ENCODE peak calls at places on chromosomes 13 and 19, in nine cellular contexts. One of them, this sample, is unnamed.

GRCh38 chr19:5452594-5453565 is 2.3 kb upstream of the ZNRF4 start:
- DNase-seq in mesothelial cell of epicardium: no peak
- DNase-seq in tibial artery: no peak
- DNase-seq in CD4-positive, alpha-beta T cell: no peak
- DNase-seq in ascending aorta: no peak
- DNase-seq in WTC11: no peak
- DNase-seq in cardiac muscle cell: no peak
- DNase-seq in cardiac fibroblast: peak
- DNase-seq in A673: peak
- DNase-seq in this sample: no peak

GRCh38 chr13:83151308-83151660 is 731.0 kb downstream of the SLITRK1 start:
- DNase-seq in A673: no peak
- DNase-seq in cardiac muscle cell: no peak
- DNase-seq in cardiac fibroblast: peak
- DNase-seq in WTC11: no peak
- DNase-seq in mesothelial cell of epicardium: no peak
- DNase-seq in CD4-positive, alpha-beta T cell: no peak
- DNase-seq in ascending aorta: no peak
- DNase-seq in tibial artery: no peak
- DNase-seq in this sample: no peak

GRCh38 chr13:29703421-29703820 is 107.9 kb upstream of the SLC7A1 start:
- DNase-seq in WTC11: no peak
- DNase-seq in tibial artery: no peak
- DNase-seq in ascending aorta: no peak
- DNase-seq in cardiac fibroblast: no peak
- DNase-seq in CD4-positive, alpha-beta T cell: no peak
- DNase-seq in A673: no peak
- DNase-seq in mesothelial cell of epicardium: no peak
- DNase-seq in cardiac muscle cell: no peak
- DNase-seq in this sample: no peak

GRCh38 chr19:16190736-16191135 is 5.5 kb downstream of the FAM32A start:
- DNase-seq in mesothelial cell of epicardium: no peak
- DNase-seq in A673: no peak
- DNase-seq in cardiac muscle cell: no peak
- DNase-seq in WTC11: no peak
- DNase-seq in cardiac fibroblast: no peak
- DNase-seq in CD4-positive, alpha-beta T cell: no peak
- DNase-seq in ascending aorta: no peak
- DNase-seq in tibial artery: no peak
- DNase-seq in this sample: no peak

GRCh38 chr13:49649244-49649962 is 21.1 kb downstream of the ARL11 start:
- DNase-seq in A673: peak
- DNase-seq in ascending aorta: no peak
- DNase-seq in cardiac fibroblast: peak
- DNase-seq in cardiac muscle cell: peak
- DNase-seq in CD4-positive, alpha-beta T cell: no peak
- DNase-seq in WTC11: no peak
- DNase-seq in mesothelial cell of epicardium: no peak
- DNase-seq in tibial artery: no peak
- DNase-seq in this sample: no peak

GRCh38 chr13:110306340-110306959 is 507 bp downstream of the COL4A1 start:
- DNase-seq in tibial artery: no peak
- DNase-seq in CD4-positive, alpha-beta T cell: no peak
- DNase-seq in A673: peak
- DNase-seq in WTC11: peak
- DNase-seq in ascending aorta: peak
- DNase-seq in cardiac muscle cell: peak
- DNase-seq in cardiac fibroblast: peak
- DNase-seq in mesothelial cell of epicardium: peak
- DNase-seq in this sample: no peak

GRCh38 chr19:4910594-4911273 is 1.4 kb downstream of the UHRF1 start:
- DNase-seq in WTC11: no peak
- DNase-seq in tibial artery: no peak
- DNase-seq in ascending aorta: no peak
- DNase-seq in cardiac muscle cell: no peak
- DNase-seq in cardiac fibroblast: peak
- DNase-seq in A673: peak
- DNase-seq in CD4-positive, alpha-beta T cell: no peak
- DNase-seq in mesothelial cell of epicardium: no peak
- DNase-seq in this sample: no peak

GRCh38 chr13:37878496-37878895 is 8.9 kb upstream of the TRPC4 start:
- DNase-seq in tibial artery: no peak
- DNase-seq in CD4-positive, alpha-beta T cell: no peak
- DNase-seq in mesothelial cell of epicardium: no peak
- DNase-seq in cardiac fibroblast: peak
- DNase-seq in ascending aorta: no peak
- DNase-seq in cardiac muscle cell: no peak
- DNase-seq in WTC11: no peak
- DNase-seq in A673: no peak
- DNase-seq in this sample: no peak

GRCh38 chr19:15934332-15935078 is at the start of gene CYP4F11:
- DNase-seq in cardiac muscle cell: no peak
- DNase-seq in CD4-positive, alpha-beta T cell: no peak
- DNase-seq in WTC11: no peak
- DNase-seq in ascending aorta: peak
- DNase-seq in cardiac fibroblast: no peak
- DNase-seq in tibial artery: peak
- DNase-seq in mesothelial cell of epicardium: no peak
- DNase-seq in A673: peak
- DNase-seq in this sample: no peak

GRCh38 chr13:113490496-113491417 is at the start of gene DCUN1D2:
- DNase-seq in cardiac muscle cell: peak
- DNase-seq in tibial artery: peak
- DNase-seq in CD4-positive, alpha-beta T cell: peak
- DNase-seq in cardiac fibroblast: peak
- DNase-seq in A673: peak
- DNase-seq in mesothelial cell of epicardium: peak
- DNase-seq in ascending aorta: peak
- DNase-seq in WTC11: peak
- DNase-seq in this sample: peak

GRCh38 chr13:113488283-113488682 is 2.2 kb downstream of the DCUN1D2 start:
- DNase-seq in CD4-positive, alpha-beta T cell: no peak
- DNase-seq in cardiac fibroblast: no peak
- DNase-seq in mesothelial cell of epicardium: no peak
- DNase-seq in ascending aorta: no peak
- DNase-seq in A673: no peak
- DNase-seq in cardiac muscle cell: no peak
- DNase-seq in WTC11: no peak
- DNase-seq in tibial artery: no peak
- DNase-seq in this sample: no peak

GRCh38 chr13:113491418-113491883 is 940 bp upstream of the DCUN1D2 start:
- DNase-seq in cardiac muscle cell: peak
- DNase-seq in cardiac fibroblast: peak
- DNase-seq in A673: peak
- DNase-seq in tibial artery: no peak
- DNase-seq in CD4-positive, alpha-beta T cell: no peak
- DNase-seq in ascending aorta: no peak
- DNase-seq in WTC11: peak
- DNase-seq in mesothelial cell of epicardium: peak
- DNase-seq in this sample: no peak

GRCh38 chr13:113489549-113490495 is 689 bp downstream of the DCUN1D2 start:
- DNase-seq in WTC11: peak
- DNase-seq in cardiac muscle cell: peak
- DNase-seq in cardiac fibroblast: peak
- DNase-seq in mesothelial cell of epicardium: peak
- DNase-seq in ascending aorta: no peak
- DNase-seq in CD4-positive, alpha-beta T cell: peak
- DNase-seq in tibial artery: no peak
- DNase-seq in A673: peak
- DNase-seq in this sample: no peak

GRCh38 chr13:113489171-113489548 is 1.4 kb downstream of the DCUN1D2 start:
- DNase-seq in cardiac muscle cell: peak
- DNase-seq in CD4-positive, alpha-beta T cell: no peak
- DNase-seq in A673: no peak
- DNase-seq in WTC11: peak
- DNase-seq in cardiac fibroblast: no peak
- DNase-seq in ascending aorta: no peak
- DNase-seq in tibial artery: no peak
- DNase-seq in mesothelial cell of epicardium: no peak
- DNase-seq in this sample: no peak
- TF ChIP-seq CTCF in cardiac muscle cell: peak
- TF ChIP-seq CTCF in CD4-positive, alpha-beta T cell: no peak
- TF ChIP-seq CTCF in A673: no peak
- TF ChIP-seq CTCF in WTC11: no peak
- TF ChIP-seq CTCF in cardiac fibroblast: no peak
- TF ChIP-seq CTCF in ascending aorta: no peak
- TF ChIP-seq CTCF in tibial artery: no peak
- TF ChIP-seq CTCF in mesothelial cell of epicardium: no peak
- TF ChIP-seq CTCF in this sample: no peak

GRCh38 chr13:44694842-44695241 is 118.7 kb upstream of the TSC22D1 start:
- DNase-seq in mesothelial cell of epicardium: no peak
- DNase-seq in cardiac muscle cell: no peak
- DNase-seq in WTC11: no peak
- DNase-seq in ascending aorta: no peak
- DNase-seq in tibial artery: no peak
- DNase-seq in A673: no peak
- DNase-seq in CD4-positive, alpha-beta T cell: no peak
- DNase-seq in cardiac fibroblast: no peak
- DNase-seq in this sample: no peak

GRCh38 chr13:44690376-44690775 is 114.2 kb upstream of the TSC22D1 start:
- DNase-seq in tibial artery: no peak
- DNase-seq in cardiac fibroblast: no peak
- DNase-seq in cardiac muscle cell: no peak
- DNase-seq in A673: no peak
- DNase-seq in CD4-positive, alpha-beta T cell: no peak
- DNase-seq in mesothelial cell of epicardium: no peak
- DNase-seq in ascending aorta: no peak
- DNase-seq in WTC11: no peak
- DNase-seq in this sample: no peak

GRCh38 chr13:44693156-44693826 is 117.2 kb upstream of the TSC22D1 start:
- DNase-seq in mesothelial cell of epicardium: no peak
- DNase-seq in WTC11: no peak
- DNase-seq in tibial artery: no peak
- DNase-seq in cardiac muscle cell: no peak
- DNase-seq in A673: no peak
- DNase-seq in cardiac fibroblast: no peak
- DNase-seq in ascending aorta: no peak
- DNase-seq in CD4-positive, alpha-beta T cell: no peak
- DNase-seq in this sample: no peak

GRCh38 chr13:44695520-44695919 is 119.4 kb upstream of the TSC22D1 start:
- DNase-seq in cardiac muscle cell: no peak
- DNase-seq in mesothelial cell of epicardium: no peak
- DNase-seq in CD4-positive, alpha-beta T cell: no peak
- DNase-seq in cardiac fibroblast: no peak
- DNase-seq in tibial artery: no peak
- DNase-seq in ascending aorta: no peak
- DNase-seq in WTC11: no peak
- DNase-seq in A673: no peak
- DNase-seq in this sample: no peak

GRCh38 chr13:44692173-44692713 is 116.1 kb upstream of the TSC22D1 start:
- DNase-seq in tibial artery: no peak
- DNase-seq in cardiac muscle cell: no peak
- DNase-seq in WTC11: no peak
- DNase-seq in mesothelial cell of epicardium: no peak
- DNase-seq in A673: peak
- DNase-seq in CD4-positive, alpha-beta T cell: no peak
- DNase-seq in ascending aorta: no peak
- DNase-seq in cardiac fibroblast: no peak
- DNase-seq in this sample: no peak
- TF ChIP-seq CTCF in tibial artery: no peak
- TF ChIP-seq CTCF in cardiac muscle cell: no peak
- TF ChIP-seq CTCF in WTC11: no peak
- TF ChIP-seq CTCF in mesothelial cell of epicardium: no peak
- TF ChIP-seq CTCF in A673: no peak
- TF ChIP-seq CTCF in CD4-positive, alpha-beta T cell: no peak
- TF ChIP-seq CTCF in ascending aorta: no peak
- TF ChIP-seq CTCF in cardiac fibroblast: no peak
- TF ChIP-seq CTCF in this sample: no peak

DNA sequence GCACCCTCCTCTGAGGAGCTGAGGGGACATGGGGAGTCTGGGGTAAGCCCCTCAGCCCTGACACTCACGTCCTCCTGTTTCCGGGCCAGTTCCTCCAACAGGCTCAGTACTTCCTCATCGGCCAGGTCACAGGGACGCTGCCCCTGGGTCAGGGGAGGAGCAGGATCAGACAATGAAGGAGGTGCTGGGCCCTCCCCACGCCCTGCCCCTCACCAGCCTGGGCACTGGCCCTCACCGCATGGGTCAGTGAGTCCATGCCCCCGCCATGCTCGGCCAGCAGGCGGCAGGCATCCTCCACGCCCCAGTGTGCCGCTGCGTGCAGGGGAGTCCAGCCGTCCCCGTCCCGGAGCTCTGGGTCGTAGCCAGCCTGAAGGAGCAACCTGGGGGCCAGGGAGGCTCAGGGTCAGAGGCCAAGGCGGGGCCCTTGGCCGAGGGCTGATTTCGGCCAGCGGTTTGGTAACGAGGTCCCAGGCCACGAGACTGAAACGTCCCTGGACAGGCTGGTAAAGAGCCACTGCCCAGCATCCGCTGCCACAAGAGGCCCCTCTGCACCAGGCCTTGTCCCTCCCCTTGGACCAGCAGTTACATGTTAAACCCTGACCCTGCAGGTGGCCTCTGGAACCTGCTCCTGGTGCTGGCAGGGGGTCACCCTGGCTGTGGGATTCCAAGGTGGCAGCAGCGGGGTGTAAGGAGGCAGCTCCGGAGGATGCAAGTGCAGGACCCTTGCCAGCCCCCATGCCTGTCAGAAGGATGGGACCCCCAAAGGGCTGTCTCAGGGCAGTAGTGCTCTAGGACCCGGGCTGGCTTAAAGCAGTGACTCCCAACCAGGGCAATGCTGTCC is 18.5 kb downstream of the PPP1R12C start:
- DNase-seq in cardiac muscle cell: no peak
- DNase-seq in ascending aorta: no peak
- DNase-seq in A673: no peak
- DNase-seq in mesothelial cell of epicardium: no peak
- DNase-seq in cardiac fibroblast: no peak
- DNase-seq in tibial artery: no peak
- DNase-seq in CD4-positive, alpha-beta T cell: no peak
- DNase-seq in WTC11: no peak
- DNase-seq in this sample: no peak
- TF ChIP-seq CTCF in cardiac muscle cell: no peak
- TF ChIP-seq CTCF in ascending aorta: no peak
- TF ChIP-seq CTCF in A673: no peak
- TF ChIP-seq CTCF in mesothelial cell of epicardium: no peak
- TF ChIP-seq CTCF in cardiac fibroblast: peak
- TF ChIP-seq CTCF in tibial artery: no peak
- TF ChIP-seq CTCF in CD4-positive, alpha-beta T cell: no peak
- TF ChIP-seq CTCF in WTC11: peak
- TF ChIP-seq CTCF in this sample: no peak

DNA sequence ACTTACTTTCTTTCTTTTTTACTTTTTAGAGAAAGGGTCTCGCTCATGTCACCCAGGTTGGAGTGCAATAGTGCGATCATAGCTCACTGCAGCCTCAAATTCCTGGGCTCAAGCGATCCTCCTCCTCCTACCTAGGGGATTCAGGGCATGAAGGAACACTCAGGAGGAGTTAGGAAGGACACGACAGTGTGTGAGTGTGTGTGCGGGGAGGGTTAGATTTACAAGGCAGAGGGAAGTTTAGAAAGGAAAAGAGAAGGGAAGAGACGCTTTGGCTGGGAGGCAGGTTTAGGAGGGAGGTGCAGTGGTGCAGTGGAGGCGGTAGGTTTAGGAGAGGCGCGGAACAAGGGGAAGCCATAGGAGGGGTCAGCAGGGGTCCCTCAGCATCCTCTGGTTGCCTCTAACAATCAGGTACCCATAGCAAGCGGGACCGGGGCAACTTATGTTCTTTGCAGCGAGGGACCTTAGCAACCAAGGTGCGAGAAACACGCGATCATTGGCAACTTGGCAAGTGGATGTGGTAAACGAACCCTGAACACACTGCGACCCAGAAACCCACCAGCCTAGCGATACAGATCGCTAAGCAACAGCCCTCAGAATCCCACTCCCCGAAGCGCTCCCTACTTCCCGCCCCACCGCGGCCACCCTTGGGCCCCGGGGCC is 501 bp downstream of the SIRT2 start:
- DNase-seq in cardiac muscle cell: peak
- DNase-seq in CD4-positive, alpha-beta T cell: no peak
- DNase-seq in tibial artery: no peak
- DNase-seq in A673: no peak
- DNase-seq in WTC11: no peak
- DNase-seq in cardiac fibroblast: peak
- DNase-seq in ascending aorta: no peak
- DNase-seq in mesothelial cell of epicardium: no peak
- DNase-seq in this sample: no peak
- TF ChIP-seq CTCF in cardiac muscle cell: no peak
- TF ChIP-seq CTCF in CD4-positive, alpha-beta T cell: no peak
- TF ChIP-seq CTCF in tibial artery: no peak
- TF ChIP-seq CTCF in A673: no peak
- TF ChIP-seq CTCF in WTC11: no peak
- TF ChIP-seq CTCF in cardiac fibroblast: no peak
- TF ChIP-seq CTCF in ascending aorta: no peak
- TF ChIP-seq CTCF in mesothelial cell of epicardium: no peak
- TF ChIP-seq CTCF in this sample: no peak

This sample was measured in activated B cell treated with CpG ODN at 0.5 μM for 24 hours.